ENCODE peak calls at places on chromosome 20, in ten cellular contexts. V is cardiac muscle cell; E is psoas muscle; P is Peyer's patch; N is fibroblast of mammary gland; J is lower leg skin; W is CD8-positive, alpha-beta memory T cell; O is ovary; M is fibroblast of lung; I is breast epithelium. A is an unnamed sample.

GRCh38 chr20:56636701-56637100 is 7.6 kb downstream of the TFAP2C start:
- DNase-seq in V (no peak), E (no peak), P (no peak), N (peak), J (no peak), W (no peak), O (no peak), M (no peak), I (no peak), A (peak)

GRCh38 chr20:23035731-23036130 is 619 bp downstream of the SSTR4 start:
- DNase-seq in V (no peak), E (no peak), P (no peak), N (no peak), J (no peak), W (no peak), O (no peak), M (no peak), I (no peak), A (no peak)

GRCh38 chr20:43388267-43389081 is 69.2 kb upstream of the SRSF6 start:
- DNase-seq in V (no peak), E (peak), P (no peak), N (peak), J (no peak), W (no peak), O (no peak), M (no peak), I (peak), A (peak)

GRCh38 chr20:37934634-37935010 is 31.7 kb downstream of the VSTM2L start:
- DNase-seq in V (no peak), E (no peak), P (no peak), N (no peak), J (no peak), W (no peak), O (no peak), M (no peak), I (no peak), A (no peak)

GRCh38 chr20:8587810-8588209 is 455.7 kb downstream of the PLCB1 start:
- DNase-seq in V (no peak), E (no peak), P (no peak), N (no peak), J (no peak), W (no peak), O (no peak), M (no peak), I (no peak), A (no peak)

GRCh38 chr20:50911030-50911429 is 20.2 kb downstream of the ADNP start:
- DNase-seq in V (no peak), E (no peak), P (no peak), N (peak), J (no peak), W (no peak), O (no peak), M (peak), I (no peak), A (peak)

GRCh38 chr20:38222923-38223742 is 37.4 kb downstream of the KIAA1755 start:
- DNase-seq in V (no peak), E (no peak), P (no peak), N (no peak), J (no peak), W (no peak), O (peak), M (no peak), I (no peak), A (no peak)

GRCh38 chr20:57386762-57387161 is 4.4 kb upstream of the RBM38 start:
- DNase-seq in V (no peak), E (peak), P (peak), N (no peak), J (no peak), W (no peak), O (no peak), M (no peak), I (no peak), A (no peak)

GRCh38 chr20:42598586-42598985 is 591.1 kb downstream of the PTPRT start:
- DNase-seq in V (no peak), E (no peak), P (no peak), N (no peak), J (no peak), W (no peak), O (no peak), M (no peak), I (no peak), A (no peak)

GRCh38 chr20:52422574-52423463 is 231.2 kb upstream of the ZFP64 start:
- DNase-seq in V (no peak), E (no peak), P (no peak), N (peak), J (no peak), W (no peak), O (no peak), M (peak), I (no peak), A (peak)

GRCh38 chr20:18057106-18057993 is at the start of gene OVOL2:
- DNase-seq in V (peak), E (no peak), P (peak), N (no peak), J (peak), W (no peak), O (no peak), M (no peak), I (peak), A (peak)

GRCh38 chr20:45962031-45962755 is 9.8 kb downstream of the ZNF335 start:
- DNase-seq in V (no peak), E (peak), P (no peak), N (no peak), J (no peak), W (no peak), O (peak), M (no peak), I (no peak), A (no peak)

GRCh38 chr20:26169506-26169905 is 472.9 kb upstream of the ZNF337 start:
- DNase-seq in V (no peak), E (no peak), P (no peak), N (peak), J (no peak), W (no peak), O (no peak), M (no peak), I (no peak), A (peak)

GRCh38 chr20:9214676-9215075 is 145.8 kb downstream of the PLCB4 start:
- DNase-seq in V (no peak), E (no peak), P (no peak), N (peak), J (no peak), W (no peak), O (no peak), M (peak), I (no peak), A (peak)

GRCh38 chr20:10524034-10524476 is 89.0 kb downstream of the SLX4IP start:
- DNase-seq in V (peak), E (peak), P (peak), N (peak), J (peak), W (no peak), O (peak), M (peak), I (no peak), A (no peak)

GRCh38 chr20:433300-433975 is 25.3 kb downstream of the RBCK1 start:
- DNase-seq in V (no peak), E (no peak), P (peak), N (peak), J (no peak), W (peak), O (no peak), M (no peak), I (no peak), A (peak)

GRCh38 chr20:48786916-48787676 is 40.7 kb downstream of the PREX1 start:
- DNase-seq in V (no peak), E (no peak), P (no peak), N (no peak), J (no peak), W (no peak), O (no peak), M (no peak), I (no peak), A (no peak)

GRCh38 chr20:35661013-35661412 is 3.7 kb downstream of the CPNE1 start:
- DNase-seq in V (no peak), E (no peak), P (no peak), N (no peak), J (no peak), W (no peak), O (no peak), M (no peak), I (no peak), A (peak)

GRCh38 chr20:17960927-17961599 is 7.5 kb downstream of the SNX5 start:
- DNase-seq in V (no peak), E (no peak), P (peak), N (peak), J (no peak), W (no peak), O (peak), M (peak), I (no peak), A (peak)

GRCh38 chr20:58870293-58871014 is 17.9 kb downstream of the GNAS start:
- DNase-seq in V (peak), E (peak), P (peak), N (peak), J (peak), W (peak), O (peak), M (peak), I (peak), A (peak)

GRCh38 chr20:9966966-9967365 is 67.8 kb upstream of the ANKEF1 start:
- DNase-seq in V (no peak), E (no peak), P (no peak), N (peak), J (no peak), W (no peak), O (no peak), M (no peak), I (no peak), A (peak)

GRCh38 chr20:39611901-39612300 is 649.8 kb downstream of the DHX35 start:
- DNase-seq in V (no peak), E (no peak), P (no peak), N (no peak), J (no peak), W (no peak), O (no peak), M (no peak), I (no peak), A (no peak)

GRCh38 chr20:54633903-54634302 is 158.5 kb downstream of the DOK5 start:
- DNase-seq in V (no peak), E (no peak), P (no peak), N (no peak), J (no peak), W (no peak), O (no peak), M (no peak), I (no peak), A (no peak)

GRCh38 chr20:49078310-49078709 is 32.2 kb downstream of the CSE1L start:
- DNase-seq in V (no peak), E (no peak), P (no peak), N (no peak), J (no peak), W (no peak), O (no peak), M (no peak), I (no peak), A (no peak)

GRCh38 chr20:46207031-46207549 is 89.0 kb downstream of the CD40 start:
- DNase-seq in V (no peak), E (no peak), P (no peak), N (no peak), J (no peak), W (no peak), O (peak), M (no peak), I (no peak), A (peak)

GRCh38 chr20:21100590-21101452 is 5.3 kb downstream of the LINC00237 start:
- DNase-seq in V (no peak), E (no peak), P (no peak), N (no peak), J (no peak), W (peak), O (no peak), M (peak), I (no peak), A (peak)

GRCh38 chr20:21102691-21103311 is 3.4 kb downstream of the LINC00237 start:
- DNase-seq in V (peak), E (peak), P (peak), N (no peak), J (peak), W (peak), O (peak), M (no peak), I (no peak), A (peak)

GRCh38 chr20:21102252-21102609 is 3.9 kb downstream of the LINC00237 start:
- DNase-seq in V (no peak), E (no peak), P (peak), N (no peak), J (peak), W (no peak), O (no peak), M (no peak), I (no peak), A (no peak)

GRCh38 chr20:21101453-21102251 is 4.5 kb downstream of the LINC00237 start:
- DNase-seq in V (no peak), E (peak), P (no peak), N (no peak), J (no peak), W (no peak), O (peak), M (no peak), I (no peak), A (peak)

GRCh38 chr20:21099653-21100589 is 6.2 kb downstream of the LINC00237 start:
- DNase-seq in V (peak), E (peak), P (peak), N (no peak), J (no peak), W (peak), O (no peak), M (no peak), I (no peak), A (no peak)
- H3K4me3 ChIP-seq in V (peak), E (peak), P (peak), N (no peak), J (peak), W (peak), O (peak), M (peak), I (peak), A (peak)

GRCh38 chr20:59931511-59932312 is 1.7 kb downstream of the SYCP2 start:
- DNase-seq in V (no peak), E (no peak), P (no peak), N (no peak), J (no peak), W (no peak), O (no peak), M (no peak), I (no peak), A (no peak)

GRCh38 chr20:59932616-59933295 is 681 bp downstream of the SYCP2 start:
- DNase-seq in V (no peak), E (no peak), P (peak), N (no peak), J (no peak), W (no peak), O (no peak), M (no peak), I (no peak), A (no peak)

GRCh38 chr20:59935457-59936185 is 2.2 kb upstream of the SYCP2 start:
- DNase-seq in V (no peak), E (no peak), P (no peak), N (no peak), J (no peak), W (no peak), O (no peak), M (no peak), I (no peak), A (no peak)

GRCh38 chr20:59933296-59933848 is at the start of gene SYCP2:
- DNase-seq in V (no peak), E (peak), P (peak), N (peak), J (no peak), W (peak), O (peak), M (peak), I (peak), A (peak)

GRCh38 chr20:59933849-59934585 is 580 bp upstream of the SYCP2 start:
- DNase-seq in V (peak), E (peak), P (peak), N (peak), J (peak), W (peak), O (peak), M (peak), I (peak), A (peak)
- H3K4me3 ChIP-seq in V (peak), E (peak), P (peak), N (peak), J (peak), W (peak), O (peak), M (peak), I (peak), A (peak)

GRCh38 chr20:63047946-63048345 is 41.2 kb upstream of the BHLHE23 start:
- DNase-seq in V (no peak), E (peak), P (no peak), N (no peak), J (no peak), W (no peak), O (no peak), M (no peak), I (no peak), A (no peak)

GRCh38 chr20:63049561-63050221 is 42.9 kb upstream of the BHLHE23 start:
- DNase-seq in V (no peak), E (peak), P (no peak), N (no peak), J (no peak), W (no peak), O (no peak), M (no peak), I (no peak), A (no peak)

GRCh38 chr20:63049191-63049518 is 42.4 kb upstream of the BHLHE23 start:
- DNase-seq in V (no peak), E (no peak), P (no peak), N (no peak), J (no peak), W (no peak), O (no peak), M (no peak), I (no peak), A (no peak)

GRCh38 chr20:63047267-63047666 is 40.5 kb upstream of the BHLHE23 start:
- DNase-seq in V (no peak), E (no peak), P (no peak), N (no peak), J (no peak), W (no peak), O (no peak), M (no peak), I (no peak), A (no peak)

GRCh38 chr20:63048516-63049190 is 41.9 kb upstream of the BHLHE23 start:
- DNase-seq in V (no peak), E (peak), P (no peak), N (no peak), J (no peak), W (no peak), O (no peak), M (no peak), I (no peak), A (no peak)
- H3K4me3 ChIP-seq in V (no peak), E (no peak), P (no peak), N (no peak), J (no peak), W (no peak), O (no peak), M (no peak), I (no peak), A (no peak)

GRCh38 chr20:31637660-31638059 is at the start of gene COX4I2:
- DNase-seq in V (no peak), E (no peak), P (no peak), N (no peak), J (no peak), W (no peak), O (no peak), M (no peak), I (no peak), A (no peak)
- H3K4me3 ChIP-seq in V (no peak), E (peak), P (no peak), N (no peak), J (no peak), W (no peak), O (no peak), M (no peak), I (peak), A (no peak)

GRCh38 chr20:24444531-24445190 is 24.8 kb upstream of the SYNDIG1 start:
- DNase-seq in V (no peak), E (no peak), P (no peak), N (no peak), J (no peak), W (no peak), O (no peak), M (no peak), I (no peak), A (no peak)

GRCh38 chr20:24448170-24448569 is 21.3 kb upstream of the SYNDIG1 start:
- DNase-seq in V (no peak), E (no peak), P (no peak), N (no peak), J (no peak), W (no peak), O (no peak), M (no peak), I (no peak), A (no peak)

GRCh38 chr20:24443436-24443835 is 26.0 kb upstream of the SYNDIG1 start:
- DNase-seq in V (no peak), E (no peak), P (no peak), N (no peak), J (no peak), W (no peak), O (no peak), M (no peak), I (no peak), A (no peak)

GRCh38 chr20:24446811-24447210 is 22.6 kb upstream of the SYNDIG1 start:
- DNase-seq in V (no peak), E (no peak), P (no peak), N (no peak), J (no peak), W (no peak), O (no peak), M (no peak), I (no peak), A (no peak)

DNA sequence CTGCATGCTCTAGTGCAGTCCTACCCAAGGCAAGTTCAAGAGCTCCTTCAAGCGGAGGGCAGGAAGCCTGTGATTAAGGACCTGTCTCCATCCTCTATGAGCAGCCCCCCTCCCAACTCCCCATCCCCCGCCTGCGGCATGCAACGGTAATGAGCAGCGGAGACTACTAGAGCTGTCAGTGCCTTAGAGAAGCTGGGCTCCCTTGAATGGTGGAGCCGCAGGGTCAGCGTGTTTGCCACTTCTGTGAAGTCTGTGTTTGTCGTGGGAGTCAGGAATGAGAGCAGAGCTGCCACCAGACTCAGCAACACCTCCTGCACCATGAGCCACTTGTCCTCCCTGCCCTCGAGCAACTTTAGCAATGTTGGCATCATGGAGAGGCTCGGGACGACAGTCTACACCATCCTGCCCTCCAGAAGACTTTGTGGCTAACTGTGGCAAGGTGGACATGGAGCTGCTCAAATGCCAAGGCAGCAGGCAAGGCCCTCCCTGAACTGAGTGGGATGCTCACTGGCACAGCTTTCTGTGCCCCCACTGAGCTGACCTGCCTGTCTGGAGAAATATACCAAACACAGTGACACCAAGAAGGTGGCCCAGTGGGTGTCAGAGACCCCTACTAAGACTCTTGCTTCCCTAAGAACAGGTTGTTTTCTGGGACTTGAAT is 23.8 kb upstream of the SYNDIG1 start:
- DNase-seq in V (peak), E (no peak), P (no peak), N (no peak), J (no peak), W (no peak), O (no peak), M (no peak), I (no peak), A (no peak)
- H3K4me3 ChIP-seq in V (no peak), E (no peak), P (no peak), N (no peak), J (no peak), W (no peak), O (no peak), M (no peak), I (no peak), A (no peak)

GRCh38 chr20:47273591-47274235 is 82.8 kb downstream of the ZMYND8 start:
- DNase-seq in V (no peak), E (no peak), P (no peak), N (peak), J (no peak), W (no peak), O (no peak), M (no peak), I (no peak), A (peak)
- H3K4me3 ChIP-seq in V (no peak), E (no peak), P (no peak), N (no peak), J (no peak), W (no peak), O (no peak), M (no peak), I (no peak), A (peak)

GRCh38 chr20:1815502-1816085 is 79.6 kb upstream of the SIRPA start:
- DNase-seq in V (no peak), E (no peak), P (no peak), N (no peak), J (peak), W (no peak), O (no peak), M (no peak), I (no peak), A (no peak)
- H3K4me3 ChIP-seq in V (no peak), E (no peak), P (no peak), N (no peak), J (no peak), W (no peak), O (no peak), M (no peak), I (no peak), A (no peak)

A was measured in GM23248.